ENCODE peak calls at places on chromosomes 13 and 19, in four cellular contexts. X is C1 segment of cervical spinal cord; Q is activated CD8-positive, alpha-beta memory T cell treated with anti-CD3 and anti-CD28 coated beads for 1 hour; M is SK-MEL-5. E is an unnamed sample.

GRCh38 chr13:35979378-35979911 is 151.7 kb downstream of the DCLK1 start:
- DNase-seq in Q (no peak), M (peak), X (peak), E (no peak)

GRCh38 chr19:10238172-10238783 is 7.1 kb upstream of the S1PR2 start:
- DNase-seq in X (no peak), M (no peak), Q (no peak), E (no peak)

GRCh38 chr19:2255112-2255845 is 938 bp downstream of the JSRP1 start:
- DNase-seq in M (no peak), Q (no peak), X (no peak), E (no peak)

GRCh38 chr19:48858984-48859710 is 9.3 kb downstream of the PLEKHA4 start:
- DNase-seq in X (no peak), Q (peak), M (no peak), E (peak)

GRCh38 chr13:25231537-25231936 is 55.8 kb downstream of the MTMR6 start:
- DNase-seq in Q (no peak), X (no peak), M (no peak), E (no peak)

GRCh38 chr19:48670699-48671455 is 1.9 kb downstream of the NTN5 start:
- DNase-seq in X (no peak), Q (no peak), M (no peak), E (no peak)

GRCh38 chr13:99119686-99120085 is 81.0 kb upstream of the UBAC2 start:
- DNase-seq in M (no peak), Q (no peak), X (no peak), E (peak)

GRCh38 chr13:75486654-75487053 is 4.7 kb upstream of the TBC1D4 start:
- DNase-seq in M (no peak), X (no peak), Q (no peak), E (no peak)

GRCh38 chr19:45865269-45865948 is 1.3 kb downstream of the FOXA3 start:
- DNase-seq in X (no peak), Q (no peak), M (no peak), E (no peak)

GRCh38 chr13:110201114-110201513 is 105.8 kb downstream of the COL4A1 start:
- DNase-seq in X (no peak), M (no peak), Q (no peak), E (no peak)

GRCh38 chr13:26601669-26602068 is 44.2 kb downstream of the WASF3 start:
- DNase-seq in X (no peak), Q (no peak), M (peak), E (no peak)

GRCh38 chr13:27403727-27404385 is 20.6 kb upstream of the GTF3A start:
- DNase-seq in Q (no peak), M (no peak), X (no peak), E (no peak)

GRCh38 chr13:82800391-82800790 is 1081.9 kb downstream of the SLITRK1 start:
- DNase-seq in Q (no peak), X (no peak), M (no peak), E (no peak)

GRCh38 chr13:102873653-102874052 is 27.8 kb downstream of the ERCC5 start:
- DNase-seq in M (no peak), X (no peak), Q (no peak), E (no peak)

GRCh38 chr19:30212574-30212973 is 159.6 kb upstream of the ZNF536 start:
- DNase-seq in Q (no peak), X (no peak), M (no peak), E (no peak)

GRCh38 chr19:12884926-12885748 is 1.9 kb downstream of the KLF1 start:
- DNase-seq in X (peak), Q (peak), M (peak), E (peak)

GRCh38 chr13:38582133-38582532 is 104.7 kb upstream of the FREM2 start:
- DNase-seq in Q (no peak), M (peak), X (no peak), E (no peak)

GRCh38 chr19:3359850-3360493 is 6.4 kb upstream of the NFIC start:
- DNase-seq in M (no peak), X (no peak), Q (no peak), E (no peak)

GRCh38 chr13:45936621-45937020 is 85.1 kb upstream of the SIAH3 start:
- DNase-seq in M (no peak), X (no peak), Q (no peak), E (no peak)

GRCh38 chr19:42179501-42179817 is 38.0 kb downstream of the DEDD2 start:
- DNase-seq in Q (no peak), M (no peak), X (no peak), E (no peak)

GRCh38 chr13:42814868-42815267 is 33.5 kb downstream of the FAM216B start:
- DNase-seq in M (no peak), Q (no peak), X (no peak), E (no peak)

GRCh38 chr13:45410466-45410865 is 7.7 kb downstream of the SLC25A30 start:
- DNase-seq in X (no peak), M (no peak), Q (no peak), E (no peak)